ENCODE peak calls at places on chromosomes 11 and 22, in six cellular contexts. One of them, this sample, is unnamed.

GRCh38 chr11:107203656-107204055 is 185.4 kb upstream of the GUCY1A2 start:
- DNase-seq in GM12878: no peak
- DNase-seq in A549: no peak
- DNase-seq in K562: no peak
- DNase-seq in HepG2: no peak
- DNase-seq in endothelial cell of umbilical vein: no peak
- DNase-seq in this sample: no peak

GRCh38 chr11:28858076-28858475 is 749.9 kb downstream of the METTL15 start:
- DNase-seq in A549: no peak
- DNase-seq in endothelial cell of umbilical vein: no peak
- DNase-seq in HepG2: no peak
- DNase-seq in K562: no peak
- DNase-seq in GM12878: no peak
- DNase-seq in this sample: no peak

GRCh38 chr11:3885855-3886254 is 30.4 kb downstream of the STIM1 start:
- DNase-seq in GM12878: no peak
- DNase-seq in K562: no peak
- DNase-seq in endothelial cell of umbilical vein: peak; percentile 46
- DNase-seq in HepG2: no peak
- DNase-seq in A549: no peak
- DNase-seq in this sample: no peak

GRCh38 chr11:114179234-114179941 is 116.8 kb upstream of the NNMT start:
- DNase-seq in A549: no peak
- DNase-seq in HepG2: no peak
- DNase-seq in GM12878: no peak
- DNase-seq in K562: peak; percentile 32
- DNase-seq in endothelial cell of umbilical vein: peak; percentile 97
- DNase-seq in this sample: no peak

GRCh38 chr11:110989734-110990133 is 255.8 kb upstream of the POU2AF2 start:
- DNase-seq in A549: no peak
- DNase-seq in HepG2: no peak
- DNase-seq in endothelial cell of umbilical vein: no peak
- DNase-seq in GM12878: no peak
- DNase-seq in K562: no peak
- DNase-seq in this sample: peak; percentile 26

GRCh38 chr11:76605338-76606074 is 65.0 kb downstream of the LRRC32 start:
- DNase-seq in K562: no peak
- DNase-seq in GM12878: no peak
- DNase-seq in HepG2: no peak
- DNase-seq in endothelial cell of umbilical vein: no peak
- DNase-seq in A549: no peak
- DNase-seq in this sample: no peak

GRCh38 chr11:64745523-64746328 is 1.8 kb upstream of the RASGRP2 start:
- DNase-seq in endothelial cell of umbilical vein: peak; percentile 64
- DNase-seq in GM12878: no peak
- DNase-seq in K562: peak; percentile 94
- DNase-seq in HepG2: no peak
- DNase-seq in A549: peak; percentile 67
- DNase-seq in this sample: peak; percentile 93

GRCh38 chr11:76339217-76339616 is 41.7 kb downstream of the THAP12 start:
- DNase-seq in HepG2: no peak
- DNase-seq in GM12878: no peak
- DNase-seq in K562: no peak
- DNase-seq in A549: no peak
- DNase-seq in endothelial cell of umbilical vein: peak; percentile 7
- DNase-seq in this sample: peak; percentile 92

GRCh38 chr11:952406-953385 is 27.0 kb downstream of the AP2A2 start:
- DNase-seq in K562: no peak
- DNase-seq in HepG2: peak; percentile 99
- DNase-seq in A549: peak; percentile 85
- DNase-seq in GM12878: no peak
- DNase-seq in endothelial cell of umbilical vein: no peak
- DNase-seq in this sample: no peak

GRCh38 chr22:24060375-24060788 is 49.3 kb downstream of the CABIN1 start:
- DNase-seq in K562: no peak
- DNase-seq in GM12878: no peak
- DNase-seq in A549: no peak
- DNase-seq in HepG2: no peak
- DNase-seq in endothelial cell of umbilical vein: peak; percentile 97
- DNase-seq in this sample: no peak

GRCh38 chr11:65801153-65801987 is 14.5 kb downstream of the OVOL1 start:
- DNase-seq in A549: no peak
- DNase-seq in GM12878: no peak
- DNase-seq in HepG2: no peak
- DNase-seq in K562: no peak
- DNase-seq in endothelial cell of umbilical vein: no peak
- DNase-seq in this sample: no peak

GRCh38 chr22:50039669-50040458 is 18.2 kb downstream of the TTLL8 start:
- DNase-seq in GM12878: no peak
- DNase-seq in endothelial cell of umbilical vein: no peak
- DNase-seq in K562: no peak
- DNase-seq in A549: no peak
- DNase-seq in HepG2: no peak
- DNase-seq in this sample: no peak

GRCh38 chr11:65414776-65415498 is 7.7 kb upstream of the NEAT1 start:
- DNase-seq in HepG2: no peak
- DNase-seq in K562: no peak
- DNase-seq in A549: no peak
- DNase-seq in endothelial cell of umbilical vein: no peak
- DNase-seq in GM12878: no peak
- DNase-seq in this sample: no peak

GRCh38 chr11:62444271-62444833 is 25.5 kb downstream of the SCGB1A1 start:
- DNase-seq in GM12878: peak; percentile 16
- DNase-seq in K562: no peak
- DNase-seq in A549: no peak
- DNase-seq in endothelial cell of umbilical vein: peak; percentile 68
- DNase-seq in HepG2: no peak
- DNase-seq in this sample: no peak

GRCh38 chr22:44661659-44662569 is 40.1 kb upstream of the PRR5 start:
- DNase-seq in GM12878: no peak
- DNase-seq in HepG2: no peak
- DNase-seq in endothelial cell of umbilical vein: no peak
- DNase-seq in K562: no peak
- DNase-seq in A549: no peak
- DNase-seq in this sample: no peak

GRCh38 chr11:117259417-117259816 is 26.9 kb downstream of the RNF214 start:
- DNase-seq in endothelial cell of umbilical vein: no peak
- DNase-seq in K562: no peak
- DNase-seq in HepG2: no peak
- DNase-seq in GM12878: no peak
- DNase-seq in A549: no peak
- DNase-seq in this sample: no peak

GRCh38 chr22:20137671-20138416 is 6.2 kb downstream of the ZDHHC8 start:
- DNase-seq in HepG2: no peak
- DNase-seq in A549: no peak
- DNase-seq in endothelial cell of umbilical vein: no peak
- DNase-seq in K562: no peak
- DNase-seq in GM12878: no peak
- DNase-seq in this sample: no peak

GRCh38 chr11:117519170-117519569 is 191.5 kb downstream of the CEP164 start:
- DNase-seq in endothelial cell of umbilical vein: no peak
- DNase-seq in A549: no peak
- DNase-seq in K562: no peak
- DNase-seq in GM12878: no peak
- DNase-seq in HepG2: peak; percentile 42
- DNase-seq in this sample: peak; percentile 18

GRCh38 chr22:46028069-46028991 is 51.4 kb upstream of the WNT7B start:
- DNase-seq in K562: no peak
- DNase-seq in A549: no peak
- DNase-seq in GM12878: no peak
- DNase-seq in HepG2: no peak
- DNase-seq in endothelial cell of umbilical vein: no peak
- DNase-seq in this sample: no peak

GRCh38 chr22:46025973-46026906 is 49.3 kb upstream of the WNT7B start:
- DNase-seq in K562: no peak
- DNase-seq in GM12878: no peak
- DNase-seq in HepG2: no peak
- DNase-seq in endothelial cell of umbilical vein: no peak
- DNase-seq in A549: no peak
- DNase-seq in this sample: no peak

GRCh38 chr22:46026907-46027218 is 49.9 kb upstream of the WNT7B start:
- DNase-seq in K562: no peak
- DNase-seq in HepG2: no peak
- DNase-seq in A549: no peak
- DNase-seq in GM12878: no peak
- DNase-seq in endothelial cell of umbilical vein: no peak
- DNase-seq in this sample: no peak

GRCh38 chr22:46029036-46029435 is 52.1 kb upstream of the WNT7B start:
- DNase-seq in GM12878: no peak
- DNase-seq in A549: no peak
- DNase-seq in endothelial cell of umbilical vein: no peak
- DNase-seq in K562: no peak
- DNase-seq in HepG2: no peak
- DNase-seq in this sample: no peak

GRCh38 chr22:46027219-46028068 is 50.5 kb upstream of the WNT7B start:
- DNase-seq in HepG2: peak; percentile 46
- DNase-seq in GM12878: no peak
- DNase-seq in endothelial cell of umbilical vein: no peak
- DNase-seq in K562: peak; percentile 48
- DNase-seq in A549: no peak
- DNase-seq in this sample: no peak
- TF ChIP-seq POLR2A in HepG2: no peak
- TF ChIP-seq POLR2A in GM12878: no peak
- TF ChIP-seq POLR2A in endothelial cell of umbilical vein: no peak
- TF ChIP-seq POLR2A in K562: no peak
- TF ChIP-seq POLR2A in A549: no peak
- TF ChIP-seq POLR2A in this sample: no peak

DNA sequence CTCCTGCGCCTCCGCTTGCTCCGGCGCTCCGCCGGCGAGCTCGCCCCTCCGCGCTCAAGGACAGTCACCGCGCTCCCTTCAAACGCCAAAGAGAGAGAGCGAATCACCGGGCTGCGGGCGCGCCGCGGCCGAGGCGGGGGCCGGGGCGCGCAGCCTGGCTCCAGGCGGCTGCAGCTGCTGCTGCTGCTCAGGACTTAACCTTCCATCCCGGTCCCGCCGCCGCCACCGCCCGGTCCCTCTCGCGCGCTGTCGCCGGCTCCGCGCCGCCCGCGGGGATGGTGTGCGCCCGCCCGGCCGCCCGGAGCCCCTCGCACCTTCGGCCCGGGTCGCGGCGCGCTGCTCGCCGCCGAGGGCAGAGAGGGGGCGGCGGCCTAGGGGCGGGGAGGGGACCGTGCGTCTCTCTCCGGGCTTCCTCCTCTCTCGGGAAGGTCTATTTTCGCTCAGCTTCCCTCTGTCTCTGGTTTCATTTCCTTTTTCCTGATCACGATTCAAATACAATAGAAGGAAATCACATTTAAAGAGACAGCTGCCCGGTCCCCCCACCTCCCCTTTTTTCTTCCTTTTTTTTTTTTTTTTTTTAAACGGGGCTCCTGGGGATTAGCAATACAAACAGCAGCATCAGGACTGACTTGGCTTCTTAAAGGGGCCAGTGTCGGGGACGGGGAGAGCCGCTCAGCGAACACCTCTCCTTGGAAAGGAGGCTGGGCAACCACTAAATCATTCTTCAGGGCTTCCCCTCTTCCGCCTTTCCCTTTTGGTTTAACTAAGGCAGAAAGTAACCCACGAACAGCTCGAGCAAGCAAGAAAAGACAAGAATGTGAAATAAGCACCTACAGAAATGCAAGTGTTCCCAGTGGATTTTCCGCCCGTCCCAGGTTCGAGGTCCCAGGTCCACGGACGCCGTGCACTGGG is 22.1 kb downstream of the LMO2 start:
- DNase-seq in endothelial cell of umbilical vein: peak; percentile 92
- DNase-seq in A549: no peak
- DNase-seq in K562: peak; percentile 61
- DNase-seq in GM12878: no peak
- DNase-seq in HepG2: no peak
- DNase-seq in this sample: peak; percentile 68
- TF ChIP-seq MAX in endothelial cell of umbilical vein: no peak
- TF ChIP-seq MAX in A549: no peak
- TF ChIP-seq MAX in K562: no peak
- TF ChIP-seq MAX in GM12878: no peak
- TF ChIP-seq MAX in HepG2: no peak
- TF ChIP-seq MAX in this sample: no peak

GRCh38 chr11:119363081-119363861 is 16.8 kb upstream of the MFRP start:
- DNase-seq in HepG2: no peak
- DNase-seq in endothelial cell of umbilical vein: no peak
- DNase-seq in GM12878: no peak
- DNase-seq in A549: no peak
- DNase-seq in K562: no peak
- DNase-seq in this sample: no peak

GRCh38 chr11:119361056-119361787 is 14.7 kb upstream of the MFRP start:
- DNase-seq in A549: peak; percentile 57
- DNase-seq in endothelial cell of umbilical vein: no peak
- DNase-seq in GM12878: no peak
- DNase-seq in HepG2: peak; percentile 38
- DNase-seq in K562: peak; percentile 83
- DNase-seq in this sample: peak; percentile 80

GRCh38 chr11:119361961-119362725 is 15.6 kb upstream of the MFRP start:
- DNase-seq in HepG2: no peak
- DNase-seq in GM12878: no peak
- DNase-seq in endothelial cell of umbilical vein: no peak
- DNase-seq in K562: no peak
- DNase-seq in A549: no peak
- DNase-seq in this sample: no peak

GRCh38 chr11:119363874-119364590 is 17.5 kb downstream of the USP2 start:
- DNase-seq in K562: peak; percentile 92
- DNase-seq in GM12878: no peak
- DNase-seq in endothelial cell of umbilical vein: peak; percentile 39
- DNase-seq in HepG2: no peak
- DNase-seq in A549: peak; percentile 31
- DNase-seq in this sample: no peak

DNA sequence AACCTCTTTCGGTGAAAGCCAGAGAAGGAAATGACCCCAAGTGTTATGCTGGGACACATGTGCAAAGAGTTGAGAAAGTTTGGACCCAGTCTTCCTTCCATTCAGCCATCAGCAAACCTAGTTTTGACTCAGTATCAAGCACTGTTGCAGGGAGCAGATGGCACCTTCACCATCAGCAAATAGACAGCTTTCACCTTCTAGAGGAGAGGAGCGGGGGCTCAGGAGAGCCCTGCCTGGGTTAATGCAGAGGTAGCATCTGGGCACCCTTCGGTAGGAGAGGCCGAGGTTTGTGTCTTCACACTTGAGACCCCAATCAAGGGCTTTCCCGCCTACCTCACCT is 16.2 kb upstream of the MFRP start:
- DNase-seq in K562: no peak
- DNase-seq in A549: no peak
- DNase-seq in endothelial cell of umbilical vein: no peak
- DNase-seq in GM12878: no peak
- DNase-seq in HepG2: no peak
- DNase-seq in this sample: no peak
- TF ChIP-seq MYC in K562: no peak
- TF ChIP-seq MYC in A549: no peak
- TF ChIP-seq MYC in endothelial cell of umbilical vein: no peak
- TF ChIP-seq MYC in GM12878: no peak
- TF ChIP-seq MYC in HepG2: no peak
- TF ChIP-seq MYC in this sample: no peak

DNA sequence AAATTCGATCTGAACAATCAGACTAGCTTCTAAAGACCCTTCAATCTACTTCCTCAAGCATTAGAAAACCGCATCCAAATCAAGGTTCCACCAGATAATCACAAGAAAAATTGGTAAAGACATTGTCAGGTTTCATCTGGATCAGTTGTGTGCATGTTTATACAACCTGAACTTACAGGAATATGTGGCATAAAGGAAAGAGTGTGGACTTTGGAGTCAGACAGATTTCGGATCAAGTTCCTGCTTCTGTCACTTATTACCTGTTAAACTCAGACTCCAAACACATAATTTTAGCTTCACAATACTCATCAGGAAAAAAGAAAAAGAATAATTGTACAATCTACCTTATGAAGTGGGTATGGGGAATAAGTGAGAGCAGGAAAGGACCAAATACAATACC is 80.5 kb downstream of the MPPED2 start:
- DNase-seq in GM12878: no peak
- DNase-seq in A549: no peak
- DNase-seq in endothelial cell of umbilical vein: no peak
- DNase-seq in HepG2: no peak
- DNase-seq in K562: no peak
- DNase-seq in this sample: no peak
- TF ChIP-seq POLR2A in GM12878: no peak
- TF ChIP-seq POLR2A in A549: no peak
- TF ChIP-seq POLR2A in endothelial cell of umbilical vein: no peak
- TF ChIP-seq POLR2A in HepG2: no peak
- TF ChIP-seq POLR2A in K562: no peak
- TF ChIP-seq POLR2A in this sample: no peak

This sample was measured in NB4.